ENCODE peak calls at places on chromosome 6, in five cellular contexts. D is spleen, F is fibroblast of the aortic adventitia, X is testis, Z is left lung. S is an unnamed sample.

GRCh38 chr6:77837034-77837784 is 184.4 kb downstream of the MEI4 start:
- DNase-seq in X (no peak), F (no peak), D (no peak), Z (no peak), S (no peak)

GRCh38 chr6:158789115-158789917 is 29.9 kb downstream of the EZR start:
- DNase-seq in X (no peak), Z (no peak), F (no peak), D (no peak), S (no peak)

GRCh38 chr6:21352131-21352530 is 241.4 kb upstream of the SOX4 start:
- DNase-seq in Z (no peak), F (no peak), D (no peak), X (no peak), S (no peak)

GRCh38 chr6:79134699-79135474 is 56.8 kb upstream of the PHIP start:
- DNase-seq in D (no peak), F (no peak), Z (no peak), X (peak; percentile 32), S (no peak)

GRCh38 chr6:15948930-15949900 is 179.7 kb upstream of the MYLIP start:
- DNase-seq in D (no peak), X (peak; percentile 25), F (no peak), Z (peak; percentile 77), S (no peak)

GRCh38 chr6:37049990-37050853 is 44.8 kb downstream of the FGD2 start:
- DNase-seq in D (peak; percentile 95), F (no peak), X (peak; percentile 51), Z (peak; percentile 90), S (no peak)

GRCh38 chr6:45722876-45723275 is 292.8 kb downstream of the CLIC5 start:
- DNase-seq in F (no peak), Z (no peak), X (no peak), D (no peak), S (no peak)

GRCh38 chr6:109001554-109001953 is 93.1 kb downstream of the SESN1 start:
- DNase-seq in D (no peak), X (no peak), F (peak; percentile 12), Z (no peak), S (no peak)

GRCh38 chr6:111985202-111985731 is 68.6 kb upstream of the CCN6 start:
- DNase-seq in F (peak; percentile 85), D (no peak), X (no peak), Z (no peak), S (peak; percentile 94)

GRCh38 chr6:21098134-21098533 is 495.4 kb upstream of the SOX4 start:
- DNase-seq in F (no peak), D (no peak), Z (no peak), X (no peak), S (no peak)

GRCh38 chr6:149130093-149130872 is 187.2 kb upstream of the TAB2 start:
- DNase-seq in F (peak; percentile 34), X (no peak), D (no peak), Z (no peak), S (no peak)

GRCh38 chr6:109239918-109240321 is 142.3 kb downstream of the CD164 start:
- DNase-seq in X (no peak), D (no peak), Z (no peak), F (no peak), S (no peak)

GRCh38 chr6:166494757-166495486 is 91.6 kb downstream of the RAMACL start:
- DNase-seq in F (no peak), Z (no peak), X (peak; percentile 62), D (peak; percentile 54), S (no peak)

GRCh38 chr6:170024940-170025339 is 265.9 kb downstream of the DLL1 start:
- DNase-seq in F (peak; percentile 0), D (peak; percentile 32), X (peak; percentile 64), Z (peak; percentile 38), S (peak; percentile 48)

GRCh38 chr6:25042984-25043725 is 107.4 kb upstream of the RIPOR2 start:
- DNase-seq in X (no peak), F (no peak), Z (no peak), D (no peak), S (no peak)
- H3K4me3 ChIP-seq in X (no peak overlapping the region), F (no peak overlapping the region), Z (no peak overlapping the region), D (no peak overlapping the region), S (no peak overlapping the region)

GRCh38 chr6:160221423-160221822 is 37.2 kb downstream of the SLC22A2 start:
- DNase-seq in F (no peak), Z (no peak), X (no peak), D (no peak), S (no peak)
- TF ChIP-seq CTCF in F (no peak), Z (peak; percentile 8), X (no peak), D (no peak), S (no peak)

GRCh38 chr6:6007311-6008113 is 787 bp upstream of the NRN1 start:
- DNase-seq in Z (no peak), F (no peak), X (no peak), D (peak; percentile 75), S (no peak)
- H3K4me3 ChIP-seq in Z (peak overlapping the region; percentile 9), F (peak overlapping the region; percentile 13), X (no peak overlapping the region), D (peak overlapping the region; percentile 70), S (peak overlapping the region; percentile 34)

GRCh38 chr6:100479180-100480035 is 14.7 kb upstream of the SIM1 start:
- DNase-seq in X (no peak), Z (no peak), D (no peak), F (peak; percentile 72), S (peak; percentile 74)
- TF ChIP-seq CTCF in X (peak; percentile 60), Z (peak; percentile 54), D (peak; percentile 47), F (peak; percentile 69), S (peak; percentile 50)

GRCh38 chr6:145468534-145468933 is 266.8 kb downstream of the EPM2A start:
- DNase-seq in X (no peak), F (no peak), D (no peak), Z (no peak), S (no peak)

GRCh38 chr6:145469021-145469420 is 266.3 kb downstream of the EPM2A start:
- DNase-seq in Z (no peak), D (no peak), F (no peak), X (no peak), S (no peak)
- H3K4me3 ChIP-seq in Z (no peak overlapping the region), D (no peak overlapping the region), F (no peak overlapping the region), X (no peak overlapping the region), S (no peak overlapping the region)

GRCh38 chr6:125512621-125513020 is 210.9 kb upstream of the HDDC2 start:
- DNase-seq in D (no peak), Z (no peak), X (no peak), F (peak; percentile 4), S (no peak)
- TF ChIP-seq CTCF in D (no peak), Z (no peak), X (no peak), F (peak; percentile 25), S (peak; percentile 13)

S was measured in foreskin fibroblast.